ENCODE peak calls at places on chromosomes 2 and 18, in six cellular contexts. Z is IMR-90, E is mesenchymal stem cell, B is neuronal stem cell, P is H9, V is H1. W is an unnamed sample.

GRCh38 chr2:9538000-9538507 is 17.6 kb downstream of the ADAM17 start:
- DNase-seq in P (no peak), V (no peak), E (peak; percentile 79), B (no peak), Z (peak; percentile 60), W (peak; percentile 80)

GRCh38 chr2:217743407-217743806 is 259.4 kb downstream of the TNS1 start:
- DNase-seq in B (no peak), P (no peak), Z (no peak), V (peak; percentile 23), E (no peak), W (no peak)

GRCh38 chr2:84846041-84846663 is 34.7 kb downstream of the TRABD2A start:
- DNase-seq in V (no peak), P (no peak), Z (peak; percentile 60), E (no peak), B (no peak), W (no peak)

GRCh38 chr2:100731535-100731981 is 88.4 kb upstream of the NPAS2 start:
- DNase-seq in V (no peak), P (no peak), E (peak; percentile 16), B (no peak), Z (peak; percentile 75), W (no peak)

GRCh38 chr2:55093381-55093780 is 43.1 kb upstream of the RTN4 start:
- DNase-seq in V (no peak), E (peak; percentile 86), P (no peak), Z (peak; percentile 93), B (no peak), W (peak; percentile 52)

GRCh38 chr18:28690100-28690499 is 513.2 kb upstream of the CDH2 start:
- DNase-seq in P (no peak), E (no peak), V (no peak), B (no peak), Z (no peak), W (no peak)

GRCh38 chr2:130152816-130153595 is 8.1 kb upstream of the CCDC74B start:
- DNase-seq in B (no peak), V (no peak), Z (no peak), P (no peak), E (no peak), W (no peak)

GRCh38 chr2:161910200-161910599 is 163.8 kb downstream of the DPP4 start:
- DNase-seq in Z (no peak), V (no peak), P (no peak), B (no peak), E (no peak), W (no peak)

GRCh38 chr2:240946654-240947053 is 40.5 kb downstream of the CROCC2 start:
- DNase-seq in Z (no peak), E (peak; percentile 5), V (peak; percentile 29), P (no peak), B (no peak), W (no peak)

GRCh38 chr2:240948086-240948485 is 42.0 kb downstream of the CROCC2 start:
- DNase-seq in E (no peak), V (peak; percentile 24), B (no peak), Z (no peak), P (peak; percentile 13), W (no peak)

GRCh38 chr2:240947176-240947575 is 41.0 kb downstream of the CROCC2 start:
- DNase-seq in P (no peak), V (no peak), B (no peak), Z (no peak), E (no peak), W (no peak)

GRCh38 chr2:240948905-240949790 is 43.0 kb downstream of the CROCC2 start:
- DNase-seq in V (peak; percentile 35), P (peak; percentile 11), B (no peak), Z (no peak), E (no peak), W (no peak)

GRCh38 chr2:240947607-240948006 is 41.5 kb downstream of the CROCC2 start:
- DNase-seq in V (peak; percentile 37), Z (no peak), P (no peak), B (no peak), E (no peak), W (no peak)
- H4K91ac ChIP-seq in V (no peak overlapping the region), Z (no peak overlapping the region), P (no peak overlapping the region), B (no peak overlapping the region), E (no peak overlapping the region), W (no peak overlapping the region)

GRCh38 chr2:227657204-227657845 is 9.3 kb upstream of the SCYGR5 start:
- DNase-seq in P (no peak), E (peak; percentile 10), V (no peak), B (no peak), Z (peak; percentile 19), W (no peak)

GRCh38 chr2:227655454-227655853 is 11.2 kb upstream of the SCYGR5 start:
- DNase-seq in V (no peak), B (no peak), E (peak; percentile 87), P (no peak), Z (peak; percentile 91), W (peak; percentile 53)

GRCh38 chr2:227665189-227665940 is 1.2 kb upstream of the SCYGR5 start:
- DNase-seq in B (no peak), V (no peak), P (no peak), E (no peak), Z (no peak), W (no peak)

GRCh38 chr2:227661827-227662226 is 4.8 kb upstream of the SCYGR5 start:
- DNase-seq in E (no peak), B (no peak), V (no peak), Z (no peak), P (no peak), W (no peak)

GRCh38 chr2:227661019-227661726 is 5.4 kb upstream of the SCYGR5 start:
- DNase-seq in V (no peak), P (peak; percentile 45), Z (no peak), B (peak; percentile 15), E (no peak), W (no peak)
- H3K27ac ChIP-seq in V (no peak overlapping the region), P (no peak overlapping the region), Z (no peak overlapping the region), B (no peak overlapping the region), E (no peak overlapping the region), W (no peak overlapping the region)

DNA sequence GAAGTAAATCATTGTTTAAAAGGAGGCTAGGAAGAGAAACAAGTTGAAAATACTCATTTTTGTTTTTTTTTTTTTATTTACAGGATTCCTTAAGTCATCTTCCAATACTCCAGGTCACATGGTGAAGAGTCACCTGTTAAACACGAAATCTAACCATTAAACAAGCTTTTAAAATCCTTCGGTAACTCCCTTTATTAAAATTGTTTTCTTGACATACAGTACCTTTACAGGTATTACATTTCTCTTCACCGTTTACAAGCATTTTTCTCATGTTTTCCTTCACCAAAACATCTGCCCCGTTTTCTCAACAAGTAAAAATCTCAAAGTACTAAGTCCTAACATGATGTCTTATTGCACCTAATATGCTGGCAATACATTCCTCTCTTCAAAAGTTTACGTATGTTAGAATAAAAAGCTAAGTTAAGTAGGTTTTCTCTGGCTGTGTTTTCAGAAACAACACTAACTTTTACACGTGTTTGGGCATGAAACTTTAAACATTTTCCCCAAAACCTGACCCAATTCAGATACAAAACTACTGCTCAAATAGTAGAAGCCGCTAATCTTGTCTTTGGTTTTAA is 1.1 kb downstream of the PUM2 start:
- DNase-seq in B (no peak), P (no peak), Z (peak; percentile 27), E (no peak), V (no peak), W (no peak)
- H4K91ac ChIP-seq in B (no peak overlapping the region), P (no peak overlapping the region), Z (no peak overlapping the region), E (no peak overlapping the region), V (no peak overlapping the region), W (no peak overlapping the region)

GRCh38 chr2:150143087-150143536 is 344.4 kb downstream of the RND3 start:
- DNase-seq in V (no peak), P (no peak), Z (peak; percentile 73), B (no peak), E (peak; percentile 77), W (peak; percentile 30)
- H3K27ac ChIP-seq in V (no peak overlapping the region), P (no peak overlapping the region), Z (no peak overlapping the region), B (no peak overlapping the region), E (peak overlapping the region; percentile 44), W (no peak overlapping the region)

DNA sequence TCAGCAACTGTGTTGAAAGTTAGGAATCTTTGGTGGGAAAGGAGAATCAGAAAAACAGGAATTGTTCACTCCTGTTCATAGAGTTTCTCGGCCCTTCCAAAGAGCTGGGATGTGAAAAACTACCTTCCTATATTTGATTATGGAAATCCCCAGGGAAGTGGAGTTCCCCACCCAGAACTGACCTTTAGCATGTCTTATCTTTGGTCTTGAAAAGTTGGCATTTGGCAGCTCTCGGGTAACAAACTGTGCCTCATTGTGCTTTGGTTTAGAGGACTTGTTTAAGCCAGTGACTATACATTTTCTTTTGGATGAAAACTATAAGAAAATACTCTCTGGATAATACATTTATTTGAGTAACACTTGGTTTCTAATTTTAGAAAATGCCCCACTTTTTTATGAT is 51.3 kb upstream of the CERS6 start:
- DNase-seq in V (no peak), Z (no peak), B (no peak), E (no peak), P (no peak), W (no peak)
- H4K91ac ChIP-seq in V (no peak overlapping the region), Z (no peak overlapping the region), B (no peak overlapping the region), E (no peak overlapping the region), P (no peak overlapping the region), W (no peak overlapping the region)